ENCODE peak calls at places on chromosomes 13 and 19, in six cellular contexts. R is suprapubic skin, F is tibial nerve, G is heart left ventricle, Q is right lobe of liver, E is adrenal gland. K is an unnamed sample.

GRCh38 chr13:110269509-110270185 is 37.3 kb downstream of the COL4A1 start:
- DNase-seq in Q (no peak), F (no peak), G (no peak), E (peak; percentile 24), R (no peak), K (no peak)

GRCh38 chr19:40982594-40983101 is 8.4 kb upstream of the CYP2B6 start:
- DNase-seq in Q (peak; percentile 90), G (no peak), F (no peak), R (no peak), E (no peak), K (no peak)

GRCh38 chr19:42200116-42200740 is 17.2 kb downstream of the DEDD2 start:
- DNase-seq in Q (no peak), R (no peak), F (no peak), G (no peak), E (no peak), K (no peak)

GRCh38 chr19:10052602-10053360 is 33.3 kb upstream of the SHFL start:
- DNase-seq in F (no peak), G (no peak), E (no peak), R (no peak), Q (no peak), K (no peak)

GRCh38 chr19:13036366-13036976 is 41.2 kb downstream of the NFIX start:
- DNase-seq in Q (peak; percentile 73), F (no peak), E (peak; percentile 66), G (peak; percentile 54), R (no peak), K (no peak)

GRCh38 chr13:109494955-109495354 is 291.4 kb downstream of the IRS2 start:
- DNase-seq in G (no peak), F (no peak), R (no peak), Q (no peak), E (peak; percentile 61), K (no peak)

GRCh38 chr19:40614595-40615411 is 13.6 kb downstream of the LTBP4 start:
- DNase-seq in E (peak; percentile 92), G (peak; percentile 91), R (peak; percentile 94), Q (no peak), F (peak; percentile 92), K (peak; percentile 85)

GRCh38 chr13:39106216-39106995 is 68.2 kb downstream of the NHLRC3 start:
- DNase-seq in F (no peak), E (no peak), G (no peak), R (no peak), Q (no peak), K (no peak)

GRCh38 chr13:42970824-42971669 is 21.0 kb downstream of the EPSTI1 start:
- DNase-seq in R (no peak), G (no peak), E (peak; percentile 65), F (peak; percentile 35), Q (no peak), K (peak; percentile 65)

GRCh38 chr19:41367848-41368301 is 3.9 kb upstream of the B9D2 start:
- DNase-seq in Q (no peak), E (no peak), G (no peak), F (no peak), R (no peak), K (no peak)

GRCh38 chr19:40810160-40810559 is 11.2 kb downstream of the EGLN2 start:
- DNase-seq in E (no peak), G (no peak), R (no peak), F (no peak), Q (no peak), K (no peak)

GRCh38 chr13:77523834-77524728 is 11.4 kb upstream of the SCEL start:
- DNase-seq in E (no peak), Q (no peak), R (no peak), G (no peak), F (no peak), K (no peak)

GRCh38 chr19:43495082-43495481 is 9.5 kb downstream of the PHLDB3 start:
- DNase-seq in E (no peak), R (no peak), G (no peak), F (no peak), Q (no peak), K (no peak)

GRCh38 chr19:13001502-13002388 is 6.5 kb downstream of the NFIX start:
- DNase-seq in R (peak; percentile 90), Q (peak; percentile 76), F (peak; percentile 78), E (no peak), G (peak; percentile 86), K (peak; percentile 77)

GRCh38 chr13:71866173-71867091 is 572 bp downstream of the DACH1 start:
- DNase-seq in G (peak; percentile 29), R (no peak), E (no peak), Q (peak; percentile 47), F (no peak), K (no peak)

GRCh38 chr13:84126671-84127171 is 244.4 kb upstream of the SLITRK1 start:
- DNase-seq in G (no peak), E (no peak), Q (no peak), F (no peak), R (no peak), K (no peak)

GRCh38 chr13:80151016-80151415 is 189.9 kb downstream of the SPRY2 start:
- DNase-seq in G (no peak), Q (no peak), R (no peak), F (no peak), E (no peak), K (no peak)

GRCh38 chr19:7841751-7842660 is 12.0 kb downstream of the EVI5L start:
- DNase-seq in Q (no peak), G (no peak), R (no peak), E (no peak), F (no peak), K (no peak)

GRCh38 chr13:74021507-74021906 is 112.7 kb downstream of the KLF12 start:
- DNase-seq in F (no peak), G (no peak), E (no peak), R (no peak), Q (no peak), K (no peak)

GRCh38 chr19:36719687-36720556 is 32.5 kb downstream of the ZNF567 start:
- DNase-seq in Q (no peak), R (no peak), F (no peak), E (no peak), G (no peak), K (no peak)

GRCh38 chr13:94824601-94825000 is 112.3 kb upstream of the SOX21 start:
- DNase-seq in E (no peak), R (no peak), G (no peak), F (no peak), Q (no peak), K (no peak)

GRCh38 chr13:27151798-27152599 is 19.6 kb downstream of the USP12 start:
- DNase-seq in F (no peak), E (no peak), G (no peak), R (no peak), Q (no peak), K (no peak)

GRCh38 chr13:90591260-90591926 is 756.1 kb upstream of the MIR17HG start:
- DNase-seq in Q (no peak), E (no peak), F (no peak), G (no peak), R (no peak), K (no peak)

GRCh38 chr19:44111910-44112463 is 1.2 kb upstream of the ZNF225 start:
- DNase-seq in E (peak; percentile 75), Q (no peak), F (no peak), R (no peak), G (no peak), K (peak; percentile 82)

GRCh38 chr13:25752957-25753540 is 298.8 kb downstream of the SHISA2 start:
- DNase-seq in Q (no peak), R (no peak), G (peak; percentile 62), F (peak; percentile 43), E (peak; percentile 51), K (peak; percentile 44)

GRCh38 chr19:49422407-49423277 is 599 bp downstream of the PTH2 start:
- DNase-seq in Q (no peak), F (no peak), G (peak; percentile 57), E (no peak), R (no peak), K (peak; percentile 62)

GRCh38 chr19:19480688-19481087 is 34.7 kb downstream of the TSSK6 start:
- DNase-seq in G (peak; percentile 4), F (no peak), E (no peak), R (peak; percentile 56), Q (no peak), K (no peak)

GRCh38 chr13:29760561-29760960 is 89.9 kb downstream of the UBL3 start:
- DNase-seq in Q (no peak), F (no peak), G (no peak), E (no peak), R (no peak), K (no peak)

GRCh38 chr19:49592486-49593232 is 1.7 kb downstream of the PRR12 start:
- DNase-seq in F (no peak), E (no peak), R (no peak), Q (no peak), G (no peak), K (no peak)

GRCh38 chr13:73893833-73894232 is 240.4 kb downstream of the KLF12 start:
- DNase-seq in E (no peak), Q (no peak), R (no peak), G (no peak), F (no peak), K (no peak)

GRCh38 chr19:54439174-54439851 is 9.7 kb upstream of the LENG8 start:
- DNase-seq in Q (no peak), G (peak; percentile 33), F (peak; percentile 30), E (no peak), R (peak; percentile 71), K (peak; percentile 77)

GRCh38 chr13:29925457-29925856 is 75.0 kb upstream of the UBL3 start:
- DNase-seq in G (peak; percentile 87), Q (peak; percentile 93), F (peak; percentile 87), E (peak; percentile 87), R (peak; percentile 93), K (peak; percentile 60)

GRCh38 chr13:75850915-75851314 is 214.8 kb downstream of the LMO7 start:
- DNase-seq in E (no peak), R (no peak), F (no peak), Q (no peak), G (no peak), K (no peak)

GRCh38 chr13:110476220-110476617 is 85.3 kb downstream of the RAB20 start:
- DNase-seq in G (no peak), E (no peak), F (no peak), R (no peak), Q (no peak), K (no peak)

DNA sequence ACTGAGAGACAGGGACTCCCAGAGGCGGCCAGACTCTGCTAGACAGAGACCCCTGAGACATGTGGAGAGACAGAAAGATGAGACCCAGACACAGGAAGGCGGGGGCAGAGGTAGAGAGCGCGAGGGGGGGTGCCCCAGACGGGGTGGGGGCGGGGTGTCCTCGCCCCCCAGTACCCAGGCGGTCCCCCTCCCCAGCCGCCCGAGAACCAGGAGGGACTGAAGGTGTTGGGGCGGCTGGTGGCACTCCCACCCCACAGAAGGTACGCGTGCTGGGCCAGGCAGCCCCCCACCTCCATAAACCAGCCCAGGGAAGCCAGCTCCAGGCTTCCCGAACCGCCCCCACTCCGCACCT is 336 bp downstream of the SLC8A2 start:
- DNase-seq in G (no peak), Q (no peak), E (no peak), F (no peak), R (no peak), K (no peak)
- H3K27me3 ChIP-seq in G (peaks cover 42% of the 10 kb centered on the region), Q (no peaks in the 10 kb centered on the region), E (peaks cover 29% of the 10 kb centered on the region), F (no peaks in the 10 kb centered on the region), R (peaks cover 76% of the 10 kb centered on the region), K (no peaks in the 10 kb centered on the region)

GRCh38 chr19:17424743-17425365 is 5.0 kb downstream of the MVB12A start:
- DNase-seq in R (no peak), Q (no peak), G (no peak), E (peak; percentile 69), F (no peak), K (peak; percentile 70)
- TF ChIP-seq CTCF in R (no peak), Q (no peak), G (no peak), E (peak; percentile 53), F (peak; percentile 49), K (peak; percentile 29)

GRCh38 chr19:5308471-5309437 is 31.9 kb downstream of the PTPRS start:
- DNase-seq in G (no peak), E (peak; percentile 83), R (peak; percentile 73), F (peak; percentile 59), Q (no peak), K (peak; percentile 66)
- TF ChIP-seq POLR2A in G (no peak), E (peak; percentile 49), R (peak; percentile 55), F (peak; percentile 80), Q (peak; percentile 26), K (no peak)

GRCh38 chr19:30449191-30449590 is 77.0 kb downstream of the ZNF536 start:
- DNase-seq in Q (no peak), R (no peak), G (no peak), E (no peak), F (no peak), K (no peak)
- H3K27me3 ChIP-seq in Q (no peaks in the 10 kb centered on the region), R (no peaks in the 10 kb centered on the region), G (no peaks in the 10 kb centered on the region), E (no peaks in the 10 kb centered on the region), F (no peaks in the 10 kb centered on the region), K (no peaks in the 10 kb centered on the region)

K was measured in testis.